ENCODE peak calls at places on chromosome 6, in four cellular contexts. Z, Q, S and E are unnamed samples.

GRCh38 chr6:53504438-53505030 is 40.4 kb downstream of the GCLC start:
- DNase-seq in Z (no peak), Q (no peak), S (no peak), E (no peak)

GRCh38 chr6:53309897-53310291 is 38.9 kb downstream of the ELOVL5 start:
- DNase-seq in Z (no peak), Q (no peak), S (no peak), E (no peak)

GRCh38 chr6:111122458-111123286 is 35.4 kb downstream of the SLC16A10 start:
- DNase-seq in Z (no peak), Q (no peak), S (no peak), E (no peak)

GRCh38 chr6:35483062-35483461 is 13.8 kb downstream of the TEAD3 start:
- DNase-seq in Z (no peak), Q (no peak), S (no peak), E (no peak)

GRCh38 chr6:5053864-5054426 is 31.2 kb upstream of the PPP1R3G start:
- DNase-seq in Z (no peak), Q (no peak), S (no peak), E (no peak)

GRCh38 chr6:84663866-84664265 is 100.5 kb downstream of the TBX18 start:
- DNase-seq in Z (no peak), Q (no peak), S (no peak), E (no peak)

GRCh38 chr6:159104931-159105330 is 60.1 kb upstream of the TAGAP start:
- DNase-seq in Z (no peak), Q (no peak), S (no peak), E (no peak)

GRCh38 chr6:151038616-151039015 is 173.1 kb downstream of the MTHFD1L start:
- DNase-seq in Z (no peak), Q (no peak), S (no peak), E (no peak)

GRCh38 chr6:45545416-45545815 is 167.7 kb upstream of the SUPT3H start:
- DNase-seq in Z (no peak), Q (no peak), S (no peak), E (no peak)

GRCh38 chr6:16705403-16705993 is 55.8 kb downstream of the ATXN1 start:
- DNase-seq in Z (no peak), Q (no peak), S (no peak), E (no peak)

GRCh38 chr6:11083491-11083890 is 10.1 kb upstream of the SMIM13 start:
- DNase-seq in Z (no peak), Q (no peak), S (no peak), E (no peak)

GRCh38 chr6:160129886-160130615 is 8.4 kb downstream of the SLC22A1 start:
- DNase-seq in Z (no peak), Q (no peak), S (no peak), E (no peak)

GRCh38 chr6:33837971-33838665 is 34.3 kb upstream of the MLN start:
- DNase-seq in Z (no peak), Q (no peak), S (no peak), E (no peak)

GRCh38 chr6:119267506-119267905 is 82.1 kb downstream of the MAN1A1 start:
- DNase-seq in Z (no peak), Q (no peak), S (no peak), E (no peak)

GRCh38 chr6:149095842-149096241 is 221.7 kb upstream of the TAB2 start:
- DNase-seq in Z (no peak), Q (no peak), S (no peak), E (no peak)

GRCh38 chr6:149093643-149094042 is 223.9 kb upstream of the TAB2 start:
- DNase-seq in Z (no peak), Q (no peak), S (no peak), E (no peak)

GRCh38 chr6:149097794-149098193 is 219.7 kb upstream of the TAB2 start:
- DNase-seq in Z (no peak), Q (no peak), S (no peak), E (no peak)

GRCh38 chr6:149094934-149095341 is 222.6 kb upstream of the TAB2 start:
- DNase-seq in Z (no peak), Q (no peak), S (no peak), E (no peak)

DNA sequence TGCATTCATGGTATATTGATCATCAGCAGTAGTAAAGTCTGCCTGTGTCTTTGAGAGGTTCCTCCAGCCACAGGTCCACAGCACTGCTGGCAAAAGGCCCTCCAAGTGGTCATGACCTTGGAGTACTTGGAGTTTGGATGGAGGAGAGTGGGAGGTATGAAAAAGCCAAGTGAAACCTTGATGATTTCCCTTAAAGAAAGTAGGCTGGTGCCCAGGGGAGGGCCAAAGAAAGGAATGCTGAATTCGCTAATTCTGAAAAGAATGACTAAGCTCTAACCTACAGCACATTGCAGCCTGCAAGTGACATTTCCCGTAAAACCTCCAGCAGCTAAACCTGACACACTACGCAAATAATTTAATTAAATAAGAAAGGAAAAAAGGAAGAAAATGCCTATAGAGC is 223.4 kb upstream of the TAB2 start:
- DNase-seq in Z (no peak), Q (no peak), S (no peak), E (no peak)
- TF ChIP-seq FOXK2 in Z (no peak), Q (no peak), S (no peak), E (no peak)

DNA sequence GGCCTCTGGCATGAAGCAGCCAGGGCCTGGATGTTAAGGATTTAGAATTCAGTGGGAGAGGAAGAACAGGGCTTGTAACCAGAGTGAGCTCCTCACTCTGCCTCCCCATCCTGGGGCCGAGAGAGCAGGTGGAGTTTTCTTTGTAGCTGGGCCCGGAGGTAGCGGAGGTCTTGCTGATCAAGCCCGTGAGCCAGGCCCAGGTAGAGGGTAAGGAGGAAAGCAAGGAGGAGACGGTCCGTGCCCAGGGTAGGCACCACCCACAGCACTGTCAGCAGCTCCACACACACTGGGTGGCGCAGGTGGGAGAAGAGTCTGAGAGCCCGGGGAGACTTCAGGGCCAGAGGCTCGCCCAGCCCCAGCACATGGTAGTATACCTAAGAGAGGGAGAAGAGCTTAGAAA is 2.1 kb upstream of the PPP1R18 start:
- DNase-seq in Z (no peak), Q (no peak), S (no peak), E (no peak)
- TF ChIP-seq FOXK2 in Z (no peak), Q (no peak), S (no peak), E (no peak)

DNA sequence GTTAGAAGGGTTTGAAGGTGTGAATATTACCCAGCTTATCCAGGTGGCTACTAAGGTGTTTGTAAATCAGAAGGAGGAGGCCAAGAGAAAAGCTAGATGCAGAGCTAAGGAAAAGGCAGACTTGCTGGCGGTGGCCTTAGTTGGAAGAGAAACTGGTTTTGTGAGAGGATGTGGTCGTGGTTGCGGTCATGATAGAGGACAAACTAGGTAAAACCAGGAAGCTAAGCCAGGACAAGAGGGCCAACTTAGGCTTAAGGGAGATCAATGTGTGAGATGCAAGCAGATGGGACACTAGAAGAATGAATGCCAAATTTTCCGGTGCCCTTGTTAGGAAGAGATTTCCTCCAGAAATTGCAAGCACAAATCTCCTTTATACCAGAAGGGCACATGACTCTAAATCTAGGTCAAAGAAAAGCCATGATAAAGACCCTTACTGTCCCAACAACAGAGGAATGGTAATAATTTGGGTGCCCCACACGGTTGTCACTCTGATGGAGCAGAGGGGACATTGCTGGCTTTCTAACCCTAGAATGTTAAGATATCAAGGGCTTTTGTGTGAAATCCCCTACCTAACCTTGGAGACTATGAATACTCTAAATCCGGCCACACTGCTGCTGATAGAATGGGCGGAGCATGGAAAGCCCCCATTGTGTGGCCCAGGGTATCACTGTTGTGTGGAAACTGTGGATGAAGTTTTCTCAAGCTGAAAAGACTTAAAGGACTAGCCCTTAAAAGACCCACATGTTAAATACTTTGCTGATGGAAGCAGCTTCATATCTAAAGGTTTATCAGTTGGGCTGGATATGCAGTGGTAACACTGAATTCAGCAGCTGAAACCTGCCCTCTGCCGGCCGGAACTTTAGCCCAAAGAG is 7.8 kb downstream of the IL22RA2 start:
- DNase-seq in Z (peak; percentile 35), Q (peak; percentile 76), S (peak; percentile 85), E (no peak)
- TF ChIP-seq FOXK2 in Z (no peak), Q (no peak), S (no peak), E (no peak)

GRCh38 chr6:1497593-1498105 is 108.3 kb downstream of the FOXF2 start:
- DNase-seq in Z (no peak), Q (no peak), S (no peak), E (no peak)
- TF ChIP-seq FOXK2 in Z (no peak), Q (no peak), S (no peak), E (no peak)

DNA sequence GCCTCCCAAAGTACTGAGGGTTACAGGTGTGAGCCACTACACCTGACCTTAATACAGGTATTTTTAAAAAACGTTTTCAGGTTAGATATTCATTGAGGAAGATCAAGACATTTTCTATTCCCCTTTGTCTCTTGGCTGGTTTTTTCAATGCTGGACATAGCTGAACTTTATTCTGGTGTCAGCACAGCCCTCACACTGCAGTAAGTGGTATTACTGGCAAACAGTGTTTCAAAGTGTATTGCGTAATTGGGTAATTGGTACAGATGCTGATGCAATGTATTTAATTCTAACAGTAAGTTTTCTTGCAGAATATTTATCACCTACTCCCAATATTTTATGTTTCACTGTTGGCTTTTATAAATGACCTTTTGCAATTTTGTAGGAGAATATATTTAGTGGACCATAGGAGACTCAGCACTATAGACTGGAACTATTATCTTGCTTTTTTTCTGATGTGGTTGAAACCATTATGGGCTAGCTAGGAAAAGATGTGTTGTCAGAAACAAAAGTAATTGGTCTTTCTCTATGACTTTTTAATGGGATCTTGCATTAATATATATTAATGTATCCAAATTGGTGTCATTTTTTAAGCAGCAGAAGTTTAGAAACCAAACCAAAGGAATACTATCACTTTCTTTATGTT is 287.6 kb upstream of the SOX4 start:
- DNase-seq in Z (peak; percentile 70), Q (no peak), S (no peak), E (no peak)
- TF ChIP-seq FOXK2 in Z (no peak), Q (no peak), S (no peak), E (no peak)

GRCh38 chr6:107132330-107132954 is 17.1 kb upstream of the BEND3 start:
- DNase-seq in Z (peak; percentile 46), Q (peak; percentile 43), S (no peak), E (no peak)
- TF ChIP-seq FOXK2 in Z (no peak), Q (no peak), S (no peak), E (no peak)

DNA sequence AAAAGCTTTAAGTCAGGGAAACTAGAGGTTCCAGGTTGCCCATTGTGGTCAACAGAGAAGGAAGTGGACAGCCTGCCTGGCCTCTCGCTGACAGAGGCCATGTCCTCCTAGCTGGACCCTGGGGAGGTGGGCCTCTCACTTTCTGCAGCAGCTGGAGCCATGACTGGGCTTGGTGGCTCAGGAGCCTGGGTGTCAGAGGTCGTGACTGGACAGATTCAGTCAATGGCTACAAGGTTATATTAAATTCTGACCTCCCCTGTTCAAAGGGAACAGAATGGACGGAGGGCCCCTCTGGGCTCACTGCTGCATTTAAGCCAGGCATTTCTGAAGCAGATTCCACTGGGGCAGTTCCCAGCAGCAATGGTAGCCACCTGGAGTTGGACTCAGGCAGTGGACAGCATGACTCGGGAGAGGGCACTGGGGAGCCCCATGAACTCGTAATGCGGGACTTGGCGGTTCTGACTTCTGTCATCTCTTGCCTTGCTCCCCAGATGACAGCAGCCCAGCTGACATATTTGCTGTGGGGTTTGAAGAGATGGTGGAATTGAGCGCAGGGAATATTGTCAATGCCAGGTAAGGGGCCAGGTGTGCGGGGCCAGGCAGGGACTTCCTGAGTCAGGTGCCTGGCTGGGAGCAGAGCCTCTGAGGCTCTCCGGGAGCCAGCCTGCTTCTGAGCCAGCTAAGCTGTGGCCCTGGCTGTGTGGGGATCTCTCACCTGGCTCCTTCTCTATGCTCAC is 86.7 kb downstream of the SYNJ2 start:
- DNase-seq in Z (no peak), Q (no peak), S (no peak), E (no peak)
- TF ChIP-seq FOXK2 in Z (no peak), Q (no peak), S (no peak), E (no peak)

GRCh38 chr6:113476937-113477839 is 380.0 kb upstream of the MARCKS start:
- DNase-seq in Z (no peak), Q (no peak), S (no peak), E (no peak)

DNA sequence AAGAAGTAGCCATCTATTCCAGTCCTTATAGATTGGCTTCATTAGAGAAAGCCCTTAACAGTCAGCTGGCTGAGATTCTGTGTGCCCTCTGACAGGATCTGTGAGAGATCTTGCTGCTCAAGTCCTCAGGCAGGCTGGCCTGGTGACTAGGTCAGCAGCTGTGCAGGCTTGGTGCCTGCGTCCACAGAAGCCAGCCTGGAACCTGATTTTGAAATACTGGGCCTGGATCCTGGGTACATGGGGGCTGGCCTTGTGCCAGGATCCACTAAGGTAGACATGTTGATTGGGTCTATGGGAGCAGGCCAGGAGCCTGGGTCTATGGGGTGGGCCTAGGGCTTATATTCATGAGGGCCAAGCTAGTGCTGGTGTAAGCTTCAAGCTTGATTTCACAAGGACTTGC is 381.8 kb upstream of the MARCKS start:
- DNase-seq in Z (no peak), Q (no peak), S (no peak), E (no peak)
- TF ChIP-seq FOXK2 in Z (no peak), Q (no peak), S (no peak), E (no peak)